ENCODE peak calls at places on chromosomes 3 and 15, in four cellular contexts. R is PC-3, D is GM23338, C is GM23248. A is an unnamed sample.

GRCh38 chr3:159929181-159929893 is 59.3 kb upstream of the IL12A start:
- DNase-seq in D (peak; percentile 7), C (peak; percentile 81), R (peak; percentile 81), A (peak; percentile 39)

GRCh38 chr3:11641683-11642407 is 1.9 kb downstream of the VGLL4 start:
- DNase-seq in D (peak; percentile 51), R (peak; percentile 35), C (peak; percentile 76), A (no peak)

GRCh38 chr3:31408720-31409119 is 124.0 kb upstream of the STT3B start:
- DNase-seq in R (no peak), D (no peak), C (no peak), A (no peak)

GRCh38 chr15:63969652-63970421 is 76.4 kb downstream of the DAPK2 start:
- DNase-seq in C (no peak), R (no peak), D (no peak), A (peak; percentile 73)

GRCh38 chr3:15525790-15526189 is 4.3 kb upstream of the COLQ start:
- DNase-seq in R (no peak), C (no peak), D (no peak), A (no peak)

GRCh38 chr3:74409066-74409465 is 205.4 kb downstream of the CNTN3 start:
- DNase-seq in D (no peak), C (no peak), R (no peak), A (no peak)

GRCh38 chr15:44194397-44195150 is 497 bp downstream of the FRMD5 start:
- DNase-seq in R (peak; percentile 79), C (peak; percentile 68), D (no peak), A (peak; percentile 73)

GRCh38 chr3:197749315-197749600 is 425 bp upstream of the FYTTD1 start:
- DNase-seq in R (peak; percentile 60), D (peak; percentile 76), C (peak; percentile 81), A (peak; percentile 66)

GRCh38 chr3:127059032-127059560 is 76.2 kb downstream of the PLXNA1 start:
- DNase-seq in C (peak; percentile 73), R (no peak), D (no peak), A (no peak)

GRCh38 chr3:178367817-178368617 is 168.2 kb upstream of the KCNMB2 start:
- DNase-seq in R (no peak), D (no peak), C (peak; percentile 34), A (no peak)

GRCh38 chr3:10935028-10935427 is 57.5 kb upstream of the SLC6A1 start:
- DNase-seq in C (no peak), R (no peak), D (peak; percentile 10), A (no peak)

GRCh38 chr3:113261996-113262665 is 50.8 kb downstream of the BOC start:
- DNase-seq in D (no peak), C (peak; percentile 44), R (no peak), A (no peak)

GRCh38 chr15:33026614-33027013 is 167.9 kb downstream of the FMN1 start:
- DNase-seq in D (no peak), C (no peak), R (no peak), A (no peak)

GRCh38 chr15:33309602-33310276 is 1.0 kb upstream of the RYR3 start:
- DNase-seq in D (peak; percentile 66), R (peak; percentile 11), C (peak; percentile 10), A (no peak)

GRCh38 chr15:58530056-58530590 is 98.3 kb downstream of the LIPC start:
- DNase-seq in C (no peak), R (no peak), D (no peak), A (no peak)

GRCh38 chr3:39050020-39050419 is 1.7 kb downstream of the SCN11A start:
- DNase-seq in R (no peak), C (no peak), D (no peak), A (peak; percentile 7)

GRCh38 chr3:171783086-171783485 is 27.2 kb downstream of the PLD1 start:
- DNase-seq in D (no peak), R (no peak), C (peak; percentile 51), A (no peak)

GRCh38 chr3:194310060-194310481 is 41.1 kb downstream of the CPN2 start:
- DNase-seq in R (no peak), C (no peak), D (no peak), A (no peak)

GRCh38 chr15:23003736-23004135 is 23.6 kb upstream of the CYFIP1 start:
- DNase-seq in R (no peak), C (no peak), D (no peak), A (no peak)

GRCh38 chr3:54355795-54356194 is 233.4 kb downstream of the CACNA2D3 start:
- DNase-seq in R (no peak), D (no peak), C (no peak), A (no peak)

GRCh38 chr3:54357307-54357706 is 235.0 kb downstream of the CACNA2D3 start:
- DNase-seq in C (no peak), D (no peak), R (no peak), A (no peak)

GRCh38 chr3:54358327-54358726 is 236.0 kb downstream of the CACNA2D3 start:
- DNase-seq in R (no peak), D (no peak), C (peak; percentile 40), A (no peak)

GRCh38 chr3:54358969-54359648 is 236.8 kb downstream of the CACNA2D3 start:
- DNase-seq in C (no peak), D (no peak), R (no peak), A (no peak)

DNA sequence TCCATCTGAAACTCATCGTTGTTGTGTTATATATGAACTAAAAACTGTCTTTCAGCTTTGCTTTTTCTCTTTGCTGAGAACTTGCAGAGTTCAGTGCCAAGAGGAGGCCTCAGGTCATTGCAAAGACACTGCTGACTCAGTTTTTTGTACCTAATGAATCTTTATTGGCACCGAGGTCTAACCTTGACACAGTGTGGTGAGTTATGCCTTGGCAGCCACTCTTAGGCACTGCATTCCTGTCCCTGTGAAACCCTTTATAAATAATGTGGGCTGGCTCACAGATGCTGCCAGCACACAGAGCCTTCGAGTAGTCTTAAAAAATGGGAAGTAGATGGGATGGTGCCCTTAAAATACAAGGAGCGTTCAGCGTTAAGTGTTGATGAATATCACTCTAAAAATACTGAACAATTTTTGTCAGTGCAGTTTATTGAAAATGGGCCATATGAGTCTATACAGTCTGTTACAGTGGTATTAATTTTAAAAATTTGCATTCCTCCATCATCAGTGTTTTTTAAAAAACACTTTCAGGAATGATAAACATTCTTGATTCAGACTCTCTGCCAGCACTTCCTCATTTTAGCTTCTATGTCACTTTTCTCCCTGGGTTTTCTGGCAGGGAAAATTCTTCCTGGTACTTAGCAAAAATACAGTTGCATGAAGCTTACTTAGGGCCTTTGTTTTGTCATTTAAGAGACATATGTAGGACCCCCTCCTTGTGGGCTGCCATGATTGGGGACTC is 234.1 kb downstream of the CACNA2D3 start:
- DNase-seq in C (peak; percentile 22), D (no peak), R (no peak), A (no peak)
- TF ChIP-seq EZH2 in C (no peak), D (no peak), R (no peak), A (no peak)

DNA sequence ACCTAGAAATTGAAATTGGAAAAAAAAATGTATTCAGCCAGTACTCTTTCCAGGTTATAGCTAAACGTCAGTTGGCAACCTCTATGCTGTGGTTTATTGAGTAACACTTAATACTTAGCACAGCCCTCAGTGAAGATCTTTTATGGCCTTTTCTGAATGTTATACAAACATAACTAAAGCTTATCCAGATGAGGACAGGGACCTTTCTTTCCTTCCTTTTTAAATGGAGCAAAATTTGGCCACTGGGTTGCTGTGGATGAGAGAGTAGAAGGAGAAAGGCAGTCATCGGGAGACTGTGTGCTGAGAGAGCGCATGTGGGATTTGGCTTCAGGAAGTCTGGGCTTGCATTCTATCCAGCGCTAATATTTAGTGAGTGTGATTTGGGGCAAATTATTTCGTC is 36.1 kb downstream of the IGF1R start:
- DNase-seq in D (no peak), R (peak; percentile 63), C (peak; percentile 83), A (peak; percentile 23)
- TF ChIP-seq EZH2phosphoT487 in D (no peak), R (no peak), C (no peak), A (no peak)

GRCh38 chr15:95718441-95718840 is 612.1 kb upstream of the NR2F2 start:
- DNase-seq in R (no peak), D (no peak), C (no peak), A (no peak)
- TF ChIP-seq EZH2 in R (no peak), D (no peak), C (no peak), A (no peak)

GRCh38 chr3:157718835-157719234 is 215.6 kb upstream of the VEPH1 start:
- DNase-seq in D (no peak), R (no peak), C (no peak), A (peak; percentile 22)
- TF ChIP-seq EZH2phosphoT487 in D (no peak), R (no peak), C (no peak), A (no peak)

A was measured in hepatocyte.